ENCODE peak calls at places on chromosomes 2 and 18, in six cellular contexts. B, H, Z, R, D and L are unnamed samples.

GRCh38 chr18:79625195-79625923 is 54.2 kb upstream of the CTDP1 start:
- DNase-seq in B (no peak), D (no peak), Z (no peak), R (no peak), H (no peak), L (peak; percentile 65)

GRCh38 chr2:72996152-72996502 is 75.4 kb downstream of the SFXN5 start:
- DNase-seq in R (no peak), H (no peak), B (no peak), Z (no peak), D (no peak), L (no peak)

GRCh38 chr2:167681646-167682045 is 565.7 kb downstream of the STK39 start:
- DNase-seq in Z (no peak), R (no peak), H (no peak), B (peak; percentile 11), D (no peak), L (no peak)

GRCh38 chr2:237700583-237701032 is 73.2 kb downstream of the LRRFIP1 start:
- DNase-seq in H (peak; percentile 87), D (peak; percentile 40), R (no peak), Z (peak; percentile 47), B (peak; percentile 84), L (no peak)

GRCh38 chr18:78704960-78705600 is 274.5 kb upstream of the SALL3 start:
- DNase-seq in H (no peak), R (no peak), B (no peak), D (no peak), Z (no peak), L (no peak)

GRCh38 chr2:20623241-20623640 is 27.7 kb downstream of the HS1BP3 start:
- DNase-seq in D (no peak), B (no peak), H (no peak), Z (no peak), R (no peak), L (no peak)

GRCh38 chr2:205714058-205714776 is 31.9 kb downstream of the NRP2 start:
- DNase-seq in D (no peak), B (peak; percentile 57), Z (no peak), H (peak; percentile 58), R (no peak), L (peak; percentile 49)

GRCh38 chr2:20018576-20019152 is 6.2 kb upstream of the MATN3 start:
- DNase-seq in H (no peak), Z (no peak), D (no peak), R (no peak), B (no peak), L (no peak)

GRCh38 chr2:65013776-65014175 is 24.6 kb downstream of the SLC1A4 start:
- DNase-seq in Z (no peak), H (no peak), R (no peak), B (no peak), D (no peak), L (no peak)

GRCh38 chr2:178233428-178233827 is 39.1 kb downstream of the OSBPL6 start:
- DNase-seq in R (no peak), Z (no peak), B (peak; percentile 73), D (no peak), H (no peak), L (no peak)

GRCh38 chr2:55232863-55233657 is 572 bp downstream of the RPS27A start:
- DNase-seq in Z (peak; percentile 41), D (peak; percentile 22), B (no peak), R (peak; percentile 19), H (no peak), L (no peak)

GRCh38 chr2:148582679-148583511 is 61.7 kb upstream of the EPC2 start:
- DNase-seq in D (no peak), R (peak; percentile 8), B (no peak), H (no peak), Z (no peak), L (no peak)

GRCh38 chr2:9336534-9337354 is 86.6 kb downstream of the ITGB1BP1 start:
- DNase-seq in B (peak; percentile 97), H (peak; percentile 98), R (peak; percentile 71), D (no peak), Z (peak; percentile 95), L (no peak)

GRCh38 chr18:59039449-59039848 is 100.2 kb upstream of the SEC11C start:
- DNase-seq in D (no peak), Z (no peak), R (no peak), B (no peak), H (no peak), L (no peak)

GRCh38 chr2:73933194-73933593 is 6.5 kb downstream of the DGUOK start:
- DNase-seq in Z (no peak), H (no peak), B (peak; percentile 34), R (no peak), D (no peak), L (no peak)

GRCh38 chr2:85853499-85854165 is 35.2 kb downstream of the ST3GAL5 start:
- DNase-seq in B (no peak), H (no peak), Z (no peak), D (no peak), R (no peak), L (peak; percentile 55)

GRCh38 chr2:203694186-203694585 is 12.3 kb upstream of the CD28 start:
- DNase-seq in B (no peak), Z (no peak), R (no peak), H (no peak), D (no peak), L (no peak)

GRCh38 chr2:12701786-12702660 is 14.7 kb upstream of the TRIB2 start:
- DNase-seq in D (no peak), B (peak; percentile 83), Z (no peak), H (no peak), R (no peak), L (no peak)

GRCh38 chr2:130791617-130791939 is 36.2 kb downstream of the AMER3 start:
- DNase-seq in B (no peak), D (no peak), H (no peak), R (no peak), Z (no peak), L (no peak)

GRCh38 chr2:12642332-12642731 is 74.4 kb upstream of the TRIB2 start:
- DNase-seq in D (no peak), Z (no peak), R (no peak), B (no peak), H (no peak), L (no peak)

GRCh38 chr2:199303814-199304213 is 153.9 kb downstream of the SATB2 start:
- DNase-seq in B (peak; percentile 98), Z (no peak), R (no peak), H (peak; percentile 91), D (no peak), L (no peak)

GRCh38 chr2:236545814-236546480 is 23.7 kb upstream of the ACKR3 start:
- DNase-seq in D (no peak), B (no peak), R (no peak), H (no peak), Z (no peak), L (no peak)

GRCh38 chr18:43620936-43621335 is 343.6 kb upstream of the SYT4 start:
- DNase-seq in R (peak; percentile 16), H (no peak), Z (no peak), D (no peak), B (peak; percentile 37), L (no peak)

GRCh38 chr2:113157108-113157896 is 16.5 kb upstream of the PSD4 start:
- DNase-seq in R (no peak), H (no peak), Z (peak; percentile 76), B (no peak), D (no peak), L (no peak)

GRCh38 chr18:11114653-11115052 is 34.7 kb downstream of the PIEZO2 start:
- DNase-seq in Z (no peak), B (no peak), D (no peak), H (peak; percentile 73), R (no peak), L (no peak)

DNA sequence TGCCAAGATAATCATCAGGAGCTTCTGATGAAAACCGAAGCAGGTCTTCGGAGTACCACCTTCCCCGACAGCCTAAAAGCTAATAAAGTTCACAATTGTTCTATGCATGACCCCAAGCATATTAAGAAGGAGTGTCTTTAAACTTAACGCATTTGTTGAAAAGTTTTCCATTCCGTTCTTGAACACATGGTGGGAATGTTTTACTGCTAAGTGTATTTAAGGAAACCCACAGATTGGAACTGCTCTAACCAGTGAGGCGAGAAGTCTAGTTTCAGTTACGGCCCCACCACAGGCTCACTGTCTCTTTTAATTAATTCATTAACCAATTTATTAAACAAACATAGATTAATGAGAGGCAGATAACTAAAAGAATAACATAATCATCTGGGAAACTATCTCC is 152.4 kb downstream of the ANKRD44 start:
- DNase-seq in Z (no peak), D (no peak), B (no peak), R (no peak), H (no peak), L (no peak)
- H3K4me3 ChIP-seq in Z (no peak overlapping the region), D (no peak overlapping the region), B (no peak overlapping the region), R (no peak overlapping the region), H (no peak overlapping the region), L (no peak overlapping the region)

DNA sequence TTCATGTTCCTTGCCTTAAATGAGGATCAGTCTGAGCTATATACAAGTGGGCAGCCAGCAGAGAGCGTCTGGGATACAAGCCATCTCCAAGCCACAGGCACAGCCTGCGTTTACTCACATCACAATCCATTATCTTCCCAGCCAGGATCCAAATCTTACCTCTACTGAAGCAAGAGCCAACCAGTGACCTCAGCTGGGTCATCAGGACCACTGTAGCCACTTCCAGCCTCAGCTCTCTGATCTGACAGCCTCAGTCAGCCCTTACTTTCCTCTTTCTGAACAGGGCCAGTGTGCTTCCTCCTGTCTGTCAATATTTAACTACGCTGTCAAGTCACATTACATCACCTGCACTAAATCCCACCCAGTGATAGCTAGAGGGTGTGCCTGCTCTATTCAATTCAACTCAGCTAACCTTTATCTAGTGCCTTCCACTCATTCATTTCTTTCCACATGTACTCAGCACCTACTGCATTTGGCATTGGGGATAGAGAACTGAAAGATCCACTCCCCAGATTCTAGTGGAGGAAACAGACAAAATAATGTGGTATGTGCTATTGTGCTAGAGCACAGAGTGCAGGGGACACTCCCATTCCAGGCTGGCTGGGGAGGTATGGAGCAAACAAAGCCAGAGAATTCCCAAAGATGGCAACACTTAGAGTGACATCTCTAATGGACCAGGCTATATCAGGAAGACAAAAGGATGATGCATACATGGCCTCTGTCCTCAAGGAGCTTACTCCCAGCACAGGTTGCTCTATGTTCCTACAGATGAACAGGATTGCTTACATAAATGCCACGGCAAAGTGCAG is 146.5 kb downstream of the NCKAP5 start:
- DNase-seq in Z (peak; percentile 66), D (no peak), B (no peak), R (peak; percentile 59), H (no peak), L (no peak)
- TF ChIP-seq CTCF in Z (no peak), D (no peak), B (no peak), R (peak; percentile 31), H (no peak), L (no peak)

DNA sequence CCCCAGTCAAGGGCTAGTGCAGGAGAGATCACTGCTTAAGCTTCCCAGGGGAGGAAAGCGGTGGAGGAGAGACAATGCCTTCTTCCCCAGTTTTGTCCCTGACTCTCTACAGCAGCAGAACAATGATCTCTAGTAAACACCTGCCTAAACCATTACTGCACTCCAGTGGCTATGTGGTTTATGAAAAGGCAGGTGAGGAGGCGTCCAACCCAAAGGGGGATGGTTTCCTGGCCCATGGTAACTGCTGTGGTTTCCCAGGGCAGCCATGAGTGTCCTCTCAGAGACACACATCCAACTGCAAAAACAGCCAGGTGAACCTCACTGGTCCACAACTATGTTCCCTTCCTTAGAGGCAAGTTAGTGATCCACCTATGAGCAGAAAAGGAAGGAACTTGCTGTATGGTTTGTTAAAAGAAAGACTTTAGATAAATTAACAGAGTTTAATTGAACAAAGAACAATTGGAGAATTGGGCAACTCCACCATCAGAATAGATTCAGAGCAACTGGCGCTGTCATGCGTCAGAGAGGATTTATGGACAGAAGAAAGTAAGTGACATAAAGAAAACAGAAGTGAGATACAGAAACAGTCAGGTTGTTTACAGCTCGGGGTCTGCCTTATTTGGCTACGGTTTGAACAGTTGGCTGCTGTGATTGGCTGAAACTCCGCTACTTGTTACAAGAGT is 4.8 kb upstream of the TTC39C start:
- DNase-seq in B (no peak), Z (no peak), R (no peak), D (no peak), H (no peak), L (peak; percentile 73)
- H3K4me3 ChIP-seq in B (no peak overlapping the region), Z (no peak overlapping the region), R (no peak overlapping the region), D (no peak overlapping the region), H (no peak overlapping the region), L (peak overlapping the region; percentile 8)

GRCh38 chr2:64000630-64001381 is 18.4 kb downstream of the VPS54 start:
- DNase-seq in H (peak; percentile 7), D (no peak), B (no peak), Z (no peak), R (peak; percentile 45), L (no peak)
- TF ChIP-seq CTCF in H (peak; percentile 46), D (no peak), B (no peak), Z (no peak), R (no peak), L (peak; percentile 23)